ENCODE peak calls at places on chromosomes 2 and 18, in eight cellular contexts. E is stomach, L is prostate gland, O is ovary, V is coronary artery, W is neural progenitor cell, Q is endothelial cell of umbilical vein, K is left ventricle myocardium inferior. M is an unnamed sample.

GRCh38 chr2:154978244-154978643 is 279.7 kb downstream of the KCNJ3 start:
- DNase-seq in L (no peak), W (no peak), O (no peak), E (no peak), K (no peak), Q (no peak), V (no peak), M (no peak)

GRCh38 chr18:21264651-21265050 is 22.6 kb downstream of the GREB1L start:
- DNase-seq in K (no peak), Q (peak; percentile 27), O (peak; percentile 25), L (no peak), W (peak; percentile 81), V (no peak), E (no peak), M (no peak)

GRCh38 chr2:57376985-57377384 is 669.6 kb upstream of the VRK2 start:
- DNase-seq in K (no peak), Q (peak; percentile 4), V (no peak), E (no peak), W (peak; percentile 19), L (no peak), O (no peak), M (no peak)

GRCh38 chr2:225100269-225100668 is 58.0 kb upstream of the DOCK10 start:
- DNase-seq in O (no peak), L (no peak), W (no peak), Q (peak; percentile 12), K (no peak), E (no peak), V (no peak), M (no peak)

GRCh38 chr2:187415449-187415848 is 32.6 kb downstream of the CALCRL start:
- DNase-seq in K (no peak), L (no peak), W (no peak), Q (peak; percentile 28), O (no peak), E (no peak), V (no peak), M (no peak)

GRCh38 chr18:4908239-4908638 is 288.8 kb downstream of the AKAIN1 start:
- DNase-seq in Q (no peak), L (no peak), W (peak; percentile 11), K (no peak), E (no peak), O (no peak), V (no peak), M (no peak)

GRCh38 chr2:180644709-180645108 is 335.7 kb upstream of the UBE2E3 start:
- DNase-seq in E (no peak), Q (no peak), V (no peak), O (no peak), K (no peak), W (no peak), L (no peak), M (no peak)

GRCh38 chr18:45551417-45551816 is 63.9 kb upstream of the SLC14A2 start:
- DNase-seq in O (no peak), W (no peak), V (no peak), L (no peak), E (no peak), Q (no peak), K (no peak), M (no peak)

GRCh38 chr2:230408244-230408842 is 7.7 kb upstream of the SP100 start:
- DNase-seq in O (no peak), K (peak; percentile 46), V (no peak), W (no peak), E (no peak), L (no peak), Q (peak; percentile 93), M (no peak)

GRCh38 chr18:40055262-40055661 is 1899.8 kb upstream of the PIK3C3 start:
- DNase-seq in V (no peak), K (no peak), Q (no peak), W (no peak), O (no peak), E (no peak), L (no peak), M (no peak)

GRCh38 chr2:32425719-32426141 is 68.9 kb downstream of the BIRC6 start:
- DNase-seq in O (no peak), Q (no peak), E (no peak), V (peak; percentile 74), K (no peak), W (no peak), L (no peak), M (no peak)

GRCh38 chr2:41725901-41726300 is 321.9 kb upstream of the PKDCC start:
- DNase-seq in V (no peak), E (no peak), Q (no peak), K (no peak), L (no peak), W (no peak), O (no peak), M (no peak)

GRCh38 chr2:179588486-179589145 is 272.8 kb downstream of the ZNF385B start:
- DNase-seq in L (no peak), K (no peak), E (no peak), Q (no peak), O (no peak), V (no peak), W (no peak), M (no peak)

GRCh38 chr2:67096886-67097285 is 300.2 kb upstream of the ETAA1 start:
- DNase-seq in E (no peak), O (no peak), Q (no peak), V (no peak), L (no peak), K (no peak), W (no peak), M (no peak)

GRCh38 chr18:12420831-12421421 is 13.2 kb downstream of the PRELID3A start:
- DNase-seq in O (peak; percentile 39), W (peak; percentile 90), K (no peak), V (no peak), E (no peak), L (no peak), Q (no peak), M (no peak)

GRCh38 chr2:201261471-201261870 is 1.1 kb downstream of the CASP8 start:
- DNase-seq in O (no peak), L (no peak), Q (no peak), K (no peak), W (no peak), E (no peak), V (no peak), M (no peak)

GRCh38 chr18:77114070-77114563 is 18.5 kb downstream of the MBP start:
- DNase-seq in K (no peak), E (no peak), O (no peak), W (no peak), Q (no peak), V (no peak), L (no peak), M (no peak)

GRCh38 chr18:1350931-1351450 is 446.3 kb downstream of the ADCYAP1 start:
- DNase-seq in K (no peak), Q (no peak), L (no peak), E (no peak), O (no peak), V (no peak), W (no peak), M (no peak)

GRCh38 chr18:42030586-42031182 is 75.7 kb downstream of the PIK3C3 start:
- DNase-seq in E (no peak), O (no peak), W (peak; percentile 50), K (no peak), V (no peak), L (no peak), Q (peak; percentile 37), M (no peak)

GRCh38 chr2:214382229-214382628 is 28.6 kb upstream of the VWC2L start:
- DNase-seq in W (no peak), O (no peak), V (no peak), L (no peak), E (no peak), K (no peak), Q (no peak), M (no peak)

GRCh38 chr18:53567935-53568574 is 656.4 kb downstream of the MBD2 start:
- DNase-seq in Q (peak; percentile 29), V (no peak), K (no peak), E (no peak), L (no peak), W (peak; percentile 57), O (peak; percentile 15), M (no peak)

DNA sequence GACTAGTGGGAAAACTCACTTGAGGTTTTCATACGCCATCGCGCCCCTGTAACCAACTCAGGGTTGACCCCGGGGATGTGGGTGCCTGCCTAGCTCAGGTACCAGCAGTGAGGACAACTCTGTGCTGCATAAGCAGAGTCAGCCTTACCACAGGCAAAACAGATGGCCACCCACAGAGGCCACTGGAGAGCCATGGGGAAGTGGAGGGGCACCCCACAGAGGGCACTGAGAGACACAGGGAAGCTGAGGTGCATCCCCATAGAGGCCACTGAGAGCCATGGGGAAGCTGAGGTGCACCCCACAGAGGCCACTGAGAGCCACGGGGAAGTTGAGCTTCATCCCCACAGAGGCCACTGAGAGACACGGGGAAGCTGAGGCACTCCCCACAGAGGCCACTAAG is 134.2 kb upstream of the EPAS1 start:
- DNase-seq in W (no peak), L (no peak), E (no peak), K (no peak), Q (no peak), O (no peak), V (peak; percentile 55), M (no peak)
- H3K27ac ChIP-seq in W (no peak overlapping the region), L (no peak overlapping the region), E (peak overlapping the region; percentile 29), K (peak overlapping the region; percentile 39), Q (no peak overlapping the region), O (no peak overlapping the region), V (no peak overlapping the region), M (no peak overlapping the region)

DNA sequence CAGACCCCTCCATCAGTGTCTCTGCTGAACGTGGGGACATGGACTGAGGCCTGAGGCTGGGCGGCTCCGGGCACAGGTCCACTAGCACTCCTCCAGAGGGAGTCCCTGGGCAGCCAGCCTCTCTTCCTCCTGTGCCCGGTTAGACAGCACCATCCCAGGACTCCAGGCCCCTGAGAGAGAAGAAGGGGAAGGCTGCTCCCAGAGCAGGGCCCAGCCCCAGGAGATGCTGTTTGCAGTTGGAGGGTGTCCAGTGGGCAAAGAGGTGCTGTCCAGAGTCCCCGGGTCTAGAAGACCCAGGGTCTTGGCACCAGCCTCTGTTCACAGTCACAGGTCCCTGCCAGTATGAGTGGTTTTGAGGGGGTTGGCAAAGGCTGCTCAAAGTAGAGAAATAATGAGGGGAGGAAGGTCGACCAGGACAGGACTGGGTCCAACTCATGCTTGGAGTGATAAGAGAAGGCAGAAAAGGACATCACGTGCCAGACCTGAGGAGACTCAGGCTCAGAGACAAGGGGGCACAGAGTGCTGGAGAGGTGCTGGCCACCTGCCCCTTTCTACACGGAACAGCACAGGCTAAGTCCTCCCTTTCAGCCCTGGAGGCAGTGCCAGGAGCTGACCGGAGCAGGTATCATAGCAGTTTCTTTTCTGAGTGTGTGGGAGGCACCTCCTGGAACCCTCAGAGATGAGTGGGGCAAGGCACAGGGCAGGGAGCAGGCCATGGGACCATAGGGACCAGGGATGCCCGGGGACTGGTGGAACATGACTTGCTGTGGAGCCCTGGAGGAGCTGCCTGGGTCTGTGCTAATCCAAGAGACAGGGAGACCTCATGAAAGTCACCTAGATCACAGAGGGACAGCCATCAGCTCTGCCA is 21.1 kb downstream of the CRACDL start:
- DNase-seq in W (no peak), O (no peak), Q (no peak), V (no peak), K (no peak), L (no peak), E (peak; percentile 25), M (peak; percentile 39)
- TF ChIP-seq CTCF in W (no peak), O (no peak), Q (no peak), V (no peak), K (no peak), L (no peak), E (no peak), M (no peak)

GRCh38 chr18:58230438-58231179 is 186.6 kb downstream of the NEDD4L start:
- DNase-seq in E (peak; percentile 55), V (no peak), Q (no peak), W (no peak), O (no peak), L (peak; percentile 55), K (no peak), M (no peak)
- H3K4me3 ChIP-seq in E (no peak overlapping the region), V (no peak overlapping the region), Q (no peak overlapping the region), W (no peak overlapping the region), O (no peak overlapping the region), L (no peak overlapping the region), K (no peak overlapping the region), M (no peak overlapping the region)

GRCh38 chr2:85678794-85679672 is 11.0 kb upstream of the SFTPB start:
- DNase-seq in Q (peak; percentile 86), O (peak; percentile 94), W (peak; percentile 72), V (peak; percentile 87), K (peak; percentile 91), L (peak; percentile 91), E (peak; percentile 98), M (peak; percentile 96)
- H3K27ac ChIP-seq in Q (no peak overlapping the region), O (no peak overlapping the region), W (no peak overlapping the region), V (no peak overlapping the region), K (peak overlapping the region; percentile 68), L (no peak overlapping the region), E (peak overlapping the region; percentile 55), M (peak overlapping the region; percentile 77)